ENCODE peak calls at places on chromosomes 12 and 14, in five cellular contexts. One of them, this sample, is unnamed.

GRCh38 chr14:89332031-89332430 is 85.0 kb downstream of the FOXN3 start:
- DNase-seq in GM23338: no peak
- DNase-seq in PC-3: peak
- DNase-seq in prostate gland: no peak
- DNase-seq in psoas muscle: no peak
- DNase-seq in this sample: no peak

GRCh38 chr14:65840118-65840751 is 427.7 kb downstream of the FUT8 start:
- DNase-seq in PC-3: no peak
- DNase-seq in GM23338: no peak
- DNase-seq in psoas muscle: no peak
- DNase-seq in prostate gland: no peak
- DNase-seq in this sample: no peak

GRCh38 chr14:20413785-20414117 is 450 bp upstream of the TEP1 start:
- DNase-seq in prostate gland: no peak
- DNase-seq in GM23338: peak
- DNase-seq in PC-3: peak
- DNase-seq in psoas muscle: no peak
- DNase-seq in this sample: no peak

GRCh38 chr14:88422919-88423318 is 37.5 kb downstream of the SPATA7 start:
- DNase-seq in psoas muscle: no peak
- DNase-seq in GM23338: no peak
- DNase-seq in PC-3: peak
- DNase-seq in prostate gland: no peak
- DNase-seq in this sample: peak

GRCh38 chr14:75188520-75189267 is 12.3 kb upstream of the TMED10 start:
- DNase-seq in GM23338: no peak
- DNase-seq in psoas muscle: no peak
- DNase-seq in PC-3: no peak
- DNase-seq in prostate gland: no peak
- DNase-seq in this sample: no peak

GRCh38 chr12:89948266-89949175 is 239.9 kb upstream of the ATP2B1 start:
- DNase-seq in PC-3: no peak
- DNase-seq in GM23338: no peak
- DNase-seq in prostate gland: no peak
- DNase-seq in psoas muscle: no peak
- DNase-seq in this sample: no peak

GRCh38 chr12:57233357-57234232 is 4.1 kb downstream of the SHMT2 start:
- DNase-seq in prostate gland: no peak
- DNase-seq in GM23338: no peak
- DNase-seq in PC-3: no peak
- DNase-seq in psoas muscle: peak
- DNase-seq in this sample: peak

GRCh38 chr12:131177599-131177998 is 223.9 kb downstream of the ADGRD1 start:
- DNase-seq in PC-3: no peak
- DNase-seq in psoas muscle: no peak
- DNase-seq in prostate gland: no peak
- DNase-seq in GM23338: no peak
- DNase-seq in this sample: no peak

GRCh38 chr12:121786441-121786825 is 7.1 kb downstream of the RHOF start:
- DNase-seq in GM23338: no peak
- DNase-seq in psoas muscle: peak
- DNase-seq in prostate gland: no peak
- DNase-seq in PC-3: peak
- DNase-seq in this sample: peak

GRCh38 chr12:2957816-2958431 is 1.3 kb upstream of the TEAD4 start:
- DNase-seq in prostate gland: no peak
- DNase-seq in PC-3: no peak
- DNase-seq in GM23338: no peak
- DNase-seq in psoas muscle: no peak
- DNase-seq in this sample: peak

GRCh38 chr14:23202001-23202400 is 18.5 kb upstream of the SLC7A8 start:
- DNase-seq in psoas muscle: no peak
- DNase-seq in prostate gland: no peak
- DNase-seq in PC-3: no peak
- DNase-seq in GM23338: no peak
- DNase-seq in this sample: no peak

GRCh38 chr14:68471029-68471963 is 321.6 kb downstream of the ZFP36L1 start:
- DNase-seq in psoas muscle: no peak
- DNase-seq in prostate gland: no peak
- DNase-seq in PC-3: no peak
- DNase-seq in GM23338: peak
- DNase-seq in this sample: no peak

GRCh38 chr12:130051900-130052299 is 110.4 kb upstream of the FZD10 start:
- DNase-seq in prostate gland: no peak
- DNase-seq in GM23338: no peak
- DNase-seq in psoas muscle: no peak
- DNase-seq in PC-3: no peak
- DNase-seq in this sample: no peak

GRCh38 chr14:25231006-25231405 is 181.1 kb upstream of the STXBP6 start:
- DNase-seq in psoas muscle: no peak
- DNase-seq in PC-3: no peak
- DNase-seq in prostate gland: no peak
- DNase-seq in GM23338: no peak
- DNase-seq in this sample: no peak

GRCh38 chr12:68240079-68240478 is 13.3 kb downstream of the IL22 start:
- DNase-seq in GM23338: no peak
- DNase-seq in psoas muscle: no peak
- DNase-seq in prostate gland: no peak
- DNase-seq in PC-3: peak
- DNase-seq in this sample: peak

GRCh38 chr12:127179199-127179598 is 1087.8 kb upstream of the TMEM132C start:
- DNase-seq in PC-3: peak
- DNase-seq in GM23338: no peak
- DNase-seq in prostate gland: no peak
- DNase-seq in psoas muscle: no peak
- DNase-seq in this sample: peak

GRCh38 chr12:28936221-28936620 is 212.9 kb upstream of the FAR2 start:
- DNase-seq in psoas muscle: no peak
- DNase-seq in GM23338: no peak
- DNase-seq in PC-3: no peak
- DNase-seq in prostate gland: no peak
- DNase-seq in this sample: no peak

GRCh38 chr14:24741871-24742270 is 107.9 kb upstream of the GZMB start:
- DNase-seq in PC-3: no peak
- DNase-seq in psoas muscle: no peak
- DNase-seq in GM23338: no peak
- DNase-seq in prostate gland: no peak
- DNase-seq in this sample: peak

GRCh38 chr12:115233891-115234543 is 550.0 kb upstream of the TBX3 start:
- DNase-seq in GM23338: peak
- DNase-seq in psoas muscle: no peak
- DNase-seq in prostate gland: no peak
- DNase-seq in PC-3: no peak
- DNase-seq in this sample: no peak

GRCh38 chr12:107503851-107504502 is 181.6 kb upstream of the PWP1 start:
- DNase-seq in PC-3: no peak
- DNase-seq in prostate gland: no peak
- DNase-seq in psoas muscle: no peak
- DNase-seq in GM23338: no peak
- DNase-seq in this sample: no peak

GRCh38 chr12:26231930-26232329 is 36.6 kb downstream of the SSPN start:
- DNase-seq in psoas muscle: no peak
- DNase-seq in GM23338: no peak
- DNase-seq in prostate gland: no peak
- DNase-seq in PC-3: no peak
- DNase-seq in this sample: no peak

GRCh38 chr14:102187044-102187443 is 47.3 kb downstream of the WDR20 start:
- DNase-seq in prostate gland: no peak
- DNase-seq in PC-3: peak
- DNase-seq in GM23338: no peak
- DNase-seq in psoas muscle: no peak
- DNase-seq in this sample: peak

GRCh38 chr12:110174373-110174996 is 50.3 kb downstream of the IFT81 start:
- DNase-seq in PC-3: no peak
- DNase-seq in GM23338: no peak
- DNase-seq in psoas muscle: no peak
- DNase-seq in prostate gland: no peak
- DNase-seq in this sample: no peak

GRCh38 chr12:10503460-10503859 is 2.2 kb upstream of the EIF2S3B start:
- DNase-seq in prostate gland: no peak
- DNase-seq in GM23338: no peak
- DNase-seq in PC-3: no peak
- DNase-seq in psoas muscle: no peak
- DNase-seq in this sample: no peak

GRCh38 chr14:22460461-22461195 is 128.4 kb downstream of the DAD1 start:
- DNase-seq in GM23338: no peak
- DNase-seq in prostate gland: no peak
- DNase-seq in PC-3: peak
- DNase-seq in psoas muscle: no peak
- DNase-seq in this sample: no peak

GRCh38 chr12:19015285-19015684 is 114.2 kb upstream of the PLEKHA5 start:
- DNase-seq in GM23338: no peak
- DNase-seq in PC-3: no peak
- DNase-seq in prostate gland: no peak
- DNase-seq in psoas muscle: no peak
- DNase-seq in this sample: no peak

GRCh38 chr12:67274186-67274585 is 5.0 kb downstream of the CAND1 start:
- DNase-seq in prostate gland: no peak
- DNase-seq in GM23338: no peak
- DNase-seq in psoas muscle: no peak
- DNase-seq in PC-3: no peak
- DNase-seq in this sample: no peak

GRCh38 chr14:91202234-91202974 is 42.1 kb downstream of the GPR68 start:
- DNase-seq in PC-3: peak
- DNase-seq in GM23338: no peak
- DNase-seq in prostate gland: peak
- DNase-seq in psoas muscle: peak
- DNase-seq in this sample: no peak

GRCh38 chr14:95993768-95994592 is 45.2 kb upstream of the C14orf132 start:
- DNase-seq in prostate gland: peak
- DNase-seq in psoas muscle: no peak
- DNase-seq in PC-3: peak
- DNase-seq in GM23338: peak
- DNase-seq in this sample: peak

DNA sequence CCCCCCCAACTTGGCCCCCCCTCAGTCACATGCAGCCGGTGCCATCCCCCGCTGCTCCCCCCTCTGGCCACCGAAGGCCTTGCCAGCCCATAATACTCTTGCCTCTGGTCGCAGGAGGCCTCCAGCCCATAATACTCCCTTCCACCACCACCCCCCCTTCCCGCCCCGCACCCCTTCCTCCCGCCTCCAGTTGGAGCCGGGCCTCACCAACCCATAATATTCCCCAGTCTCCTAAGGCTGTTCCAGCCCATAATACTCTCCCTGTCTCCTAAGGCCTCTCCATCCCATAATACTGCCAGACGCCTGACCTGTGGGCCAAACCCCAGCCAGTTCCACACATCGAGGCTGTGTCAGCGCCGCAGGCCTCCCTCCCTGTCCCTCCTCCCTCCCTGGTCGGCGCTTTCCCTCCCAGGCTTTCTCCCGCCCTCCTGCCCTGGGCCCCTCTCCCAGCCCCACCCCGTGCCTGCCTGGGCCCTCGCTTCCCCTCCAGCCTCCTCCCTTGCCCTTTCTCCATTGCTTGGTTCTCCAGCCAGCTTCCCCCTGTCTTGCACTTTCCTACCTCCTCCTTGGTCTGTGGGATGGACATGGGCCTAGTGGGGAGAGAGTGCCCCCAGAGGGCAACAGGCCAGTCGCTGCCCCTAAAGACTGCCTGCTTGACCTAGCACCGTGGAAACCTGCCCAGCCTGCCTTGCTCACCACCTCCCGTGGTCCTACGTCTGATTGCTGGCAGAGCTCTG is 6.8 kb upstream of the CHD4 start:
- DNase-seq in GM23338: peak
- DNase-seq in PC-3: peak
- DNase-seq in prostate gland: peak
- DNase-seq in psoas muscle: peak
- DNase-seq in this sample: peak
- TF ChIP-seq CTCF in GM23338: peak
- TF ChIP-seq CTCF in PC-3: peak
- TF ChIP-seq CTCF in prostate gland: no peak
- TF ChIP-seq CTCF in psoas muscle: peak
- TF ChIP-seq CTCF in this sample: no peak

GRCh38 chr12:5435161-5435560 is 3.3 kb downstream of the NTF3 start:
- DNase-seq in prostate gland: no peak
- DNase-seq in GM23338: no peak
- DNase-seq in psoas muscle: no peak
- DNase-seq in PC-3: no peak
- DNase-seq in this sample: no peak
- H3K4me3 ChIP-seq in prostate gland: no peak
- H3K4me3 ChIP-seq in GM23338: no peak
- H3K4me3 ChIP-seq in psoas muscle: no peak
- H3K4me3 ChIP-seq in PC-3: no peak
- H3K4me3 ChIP-seq in this sample: no peak

DNA sequence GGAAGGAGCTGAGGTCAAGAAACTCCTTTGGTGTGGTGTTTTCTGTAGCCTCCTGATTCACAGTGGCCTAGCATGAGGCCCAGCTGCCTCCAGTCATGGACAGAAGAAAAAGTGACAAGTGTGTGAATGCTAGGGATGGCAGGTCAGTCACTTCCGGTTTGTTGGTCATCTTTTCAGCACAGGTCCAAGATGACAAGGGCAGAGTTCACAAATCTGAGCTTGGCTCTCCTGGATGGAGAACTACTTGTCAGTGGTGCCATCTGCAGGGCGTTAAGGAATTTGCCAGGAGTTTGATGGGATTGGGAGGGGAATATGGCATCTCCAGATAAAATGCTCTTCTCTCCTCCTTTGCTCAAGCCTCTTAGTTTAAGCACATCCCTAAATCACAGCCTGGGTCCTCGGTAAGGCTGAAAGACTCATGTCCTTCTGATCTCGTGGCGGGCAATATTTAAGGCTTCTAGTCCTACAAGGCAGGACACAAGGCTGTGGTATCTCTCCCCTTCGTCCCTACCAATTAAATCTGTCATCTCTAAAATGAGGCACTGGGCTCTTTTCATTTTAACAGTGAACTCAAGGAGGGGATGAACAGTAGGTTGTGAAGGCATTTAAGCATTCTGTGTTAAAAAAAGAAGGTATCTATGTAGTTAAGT is 10.0 kb downstream of the TUBA1B start:
- DNase-seq in PC-3: peak
- DNase-seq in psoas muscle: no peak
- DNase-seq in GM23338: peak
- DNase-seq in prostate gland: peak
- DNase-seq in this sample: peak
- TF ChIP-seq CTCF in PC-3: peak
- TF ChIP-seq CTCF in psoas muscle: peak
- TF ChIP-seq CTCF in GM23338: peak
- TF ChIP-seq CTCF in prostate gland: peak
- TF ChIP-seq CTCF in this sample: peak

DNA sequence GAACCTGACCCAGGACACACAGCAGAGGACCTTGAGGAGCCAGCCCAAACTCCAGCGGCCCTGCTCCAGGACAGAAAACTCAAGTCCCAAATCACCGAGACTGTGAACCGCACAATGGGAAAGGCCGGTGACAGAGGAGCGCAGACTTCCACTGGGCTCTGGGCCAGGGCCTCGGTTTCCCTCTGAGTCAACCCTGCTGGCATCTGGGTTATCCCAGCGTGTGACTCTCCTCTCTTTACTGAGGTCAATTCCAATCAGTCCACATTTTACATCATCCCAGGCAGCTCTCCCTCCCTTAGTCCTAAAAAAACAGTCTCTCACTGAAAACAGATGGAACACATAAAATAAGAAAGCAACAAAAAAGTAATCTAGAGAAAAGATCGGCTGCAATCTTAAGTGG is 36.9 kb downstream of the ITPK1 start:
- DNase-seq in PC-3: no peak
- DNase-seq in GM23338: no peak
- DNase-seq in prostate gland: no peak
- DNase-seq in psoas muscle: no peak
- DNase-seq in this sample: no peak
- H3K4me3 ChIP-seq in PC-3: no peak
- H3K4me3 ChIP-seq in GM23338: no peak
- H3K4me3 ChIP-seq in prostate gland: no peak
- H3K4me3 ChIP-seq in psoas muscle: no peak
- H3K4me3 ChIP-seq in this sample: no peak

GRCh38 chr12:64655141-64655540 is 44.8 kb downstream of the RASSF3 start:
- DNase-seq in PC-3: no peak
- DNase-seq in prostate gland: no peak
- DNase-seq in psoas muscle: no peak
- DNase-seq in GM23338: no peak
- DNase-seq in this sample: peak
- TF ChIP-seq CTCF in PC-3: no peak
- TF ChIP-seq CTCF in prostate gland: no peak
- TF ChIP-seq CTCF in psoas muscle: no peak
- TF ChIP-seq CTCF in GM23338: no peak
- TF ChIP-seq CTCF in this sample: no peak

This sample was measured in epithelial cell of esophagus.